ENCODE peak calls at places on chromosome 21, in eight cellular contexts. W, E, P, J, G, V, H and B are unnamed samples.

GRCh38 chr21:38478782-38479181 is 19.5 kb downstream of the ERG start:
- DNase-seq in V (no peak), J (no peak), H (peak; percentile 10), P (no peak), G (no peak), W (no peak), E (no peak), B (peak; percentile 73)

GRCh38 chr21:28832013-28832714 is 160.5 kb downstream of the LTN1 start:
- DNase-seq in V (no peak), G (no peak), H (peak; percentile 41), J (no peak), P (no peak), E (no peak), W (no peak), B (peak; percentile 34)

GRCh38 chr21:44065428-44065827 is 41.8 kb upstream of the PWP2 start:
- DNase-seq in P (no peak), J (no peak), E (no peak), W (no peak), G (no peak), H (peak; percentile 57), V (no peak), B (peak; percentile 85)

GRCh38 chr21:34284613-34285160 is 79.1 kb upstream of the KCNE2 start:
- DNase-seq in G (no peak), V (no peak), J (no peak), W (no peak), E (no peak), P (no peak), H (no peak), B (no peak)

GRCh38 chr21:39051561-39051949 is 131.7 kb downstream of the PSMG1 start:
- DNase-seq in J (no peak), E (peak; percentile 31), P (no peak), V (no peak), W (no peak), H (peak; percentile 88), G (no peak), B (no peak)

GRCh38 chr21:34795152-34796141 is 126.7 kb downstream of the CLIC6 start:
- DNase-seq in P (no peak), G (no peak), E (peak; percentile 52), H (peak; percentile 77), V (no peak), J (no peak), W (no peak), B (peak; percentile 92)

GRCh38 chr21:38126677-38127271 is 130.0 kb upstream of the KCNJ15 start:
- DNase-seq in J (peak; percentile 76), H (peak; percentile 33), G (no peak), V (peak; percentile 35), E (peak; percentile 7), W (peak; percentile 68), P (peak; percentile 8), B (peak; percentile 52)

GRCh38 chr21:35044128-35044527 is 5.0 kb downstream of the RUNX1 start:
- DNase-seq in H (no peak), J (no peak), G (no peak), V (no peak), P (no peak), W (no peak), E (no peak), B (no peak)

GRCh38 chr21:18318156-18318555 is 73.5 kb downstream of the CHODL start:
- DNase-seq in H (no peak), W (no peak), G (no peak), E (no peak), P (no peak), V (no peak), J (no peak), B (no peak)

GRCh38 chr21:37452222-37452621 is 85.6 kb downstream of the DYRK1A start:
- DNase-seq in G (peak; percentile 47), J (no peak), V (peak; percentile 31), H (peak; percentile 94), E (peak; percentile 68), W (no peak), P (no peak), B (peak; percentile 88)

GRCh38 chr21:34878940-34879339 is 170.2 kb downstream of the RUNX1 start:
- DNase-seq in H (no peak), V (no peak), W (no peak), J (no peak), G (no peak), P (no peak), E (no peak), B (no peak)

GRCh38 chr21:37041706-37042271 is 31.1 kb downstream of the PIGP start:
- DNase-seq in J (no peak), H (no peak), E (no peak), P (no peak), G (no peak), V (no peak), W (no peak), B (no peak)

GRCh38 chr21:35484856-35485255 is 435.8 kb upstream of the RUNX1 start:
- DNase-seq in H (no peak), G (no peak), E (no peak), W (no peak), P (no peak), V (no peak), J (no peak), B (no peak)

GRCh38 chr21:46424062-46424591 is 34.6 kb upstream of the DIP2A start:
- DNase-seq in V (no peak), W (no peak), E (no peak), J (no peak), P (no peak), H (no peak), G (no peak), B (no peak)

GRCh38 chr21:45192332-45192731 is 95.4 kb downstream of the POFUT2 start:
- DNase-seq in W (no peak), V (no peak), G (no peak), E (no peak), H (no peak), P (no peak), J (no peak), B (no peak)
- TF ChIP-seq CTCF in W (no peak), V (no peak), G (no peak), E (no peak), H (no peak), P (peak; percentile 7), J (no peak), B (no peak)

GRCh38 chr21:42533306-42533962 is 19.8 kb downstream of the SLC37A1 start:
- DNase-seq in V (no peak), E (no peak), P (no peak), G (no peak), J (no peak), H (no peak), W (no peak), B (no peak)
- H3K4me3 ChIP-seq in V (no peak overlapping the region), E (no peak overlapping the region), P (peak overlapping the region; percentile 7), G (peak overlapping the region; percentile 18), J (no peak overlapping the region), H (no peak overlapping the region), W (no peak overlapping the region), B (no peak overlapping the region)

GRCh38 chr21:32844653-32845443 is 73.3 kb upstream of the PAXBP1 start:
- DNase-seq in J (no peak), G (no peak), H (peak; percentile 43), W (no peak), V (no peak), P (no peak), E (no peak), B (peak; percentile 47)
- TF ChIP-seq CTCF in J (no peak), G (no peak), H (no peak), W (no peak), V (no peak), P (no peak), E (peak; percentile 37), B (no peak)

GRCh38 chr21:41666641-41667051 is 100.2 kb downstream of the RIPK4 start:
- DNase-seq in G (no peak), E (no peak), V (no peak), W (no peak), P (no peak), J (no peak), H (no peak), B (no peak)

GRCh38 chr21:41668686-41669532 is 97.9 kb downstream of the RIPK4 start:
- DNase-seq in G (no peak), V (no peak), W (no peak), H (no peak), P (no peak), E (no peak), J (no peak), B (no peak)

GRCh38 chr21:41668051-41668541 is 98.8 kb downstream of the RIPK4 start:
- DNase-seq in J (no peak), W (no peak), P (no peak), V (no peak), H (no peak), E (no peak), G (no peak), B (no peak)

GRCh38 chr21:41665766-41666595 is 100.9 kb downstream of the RIPK4 start:
- DNase-seq in H (no peak), E (no peak), V (no peak), G (no peak), W (no peak), P (no peak), J (no peak), B (no peak)

DNA sequence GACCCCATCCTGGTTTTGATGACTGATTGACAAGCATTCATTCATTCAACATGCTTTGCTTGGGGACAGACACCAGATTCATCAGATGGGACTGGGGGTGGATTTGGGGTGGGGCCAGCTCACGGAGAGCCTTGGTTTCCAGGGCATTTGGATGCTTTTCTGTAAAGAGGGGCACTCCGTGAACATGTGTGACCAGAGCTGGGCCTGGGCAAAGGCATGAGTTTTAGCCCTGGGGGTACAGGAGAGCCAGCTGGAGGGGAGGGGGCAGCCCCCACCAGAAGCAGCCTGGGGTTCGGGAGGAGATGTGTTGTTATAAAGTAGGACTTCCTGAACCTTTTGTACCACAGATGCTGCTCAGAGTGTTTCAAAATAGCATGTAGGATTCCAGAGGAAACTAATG is 99.7 kb downstream of the RIPK4 start:
- DNase-seq in V (no peak), E (no peak), H (no peak), G (no peak), J (no peak), P (no peak), W (no peak), B (no peak)
- H3K4me3 ChIP-seq in V (no peak overlapping the region), E (no peak overlapping the region), H (no peak overlapping the region), G (no peak overlapping the region), J (no peak overlapping the region), P (no peak overlapping the region), W (no peak overlapping the region), B (no peak overlapping the region)

DNA sequence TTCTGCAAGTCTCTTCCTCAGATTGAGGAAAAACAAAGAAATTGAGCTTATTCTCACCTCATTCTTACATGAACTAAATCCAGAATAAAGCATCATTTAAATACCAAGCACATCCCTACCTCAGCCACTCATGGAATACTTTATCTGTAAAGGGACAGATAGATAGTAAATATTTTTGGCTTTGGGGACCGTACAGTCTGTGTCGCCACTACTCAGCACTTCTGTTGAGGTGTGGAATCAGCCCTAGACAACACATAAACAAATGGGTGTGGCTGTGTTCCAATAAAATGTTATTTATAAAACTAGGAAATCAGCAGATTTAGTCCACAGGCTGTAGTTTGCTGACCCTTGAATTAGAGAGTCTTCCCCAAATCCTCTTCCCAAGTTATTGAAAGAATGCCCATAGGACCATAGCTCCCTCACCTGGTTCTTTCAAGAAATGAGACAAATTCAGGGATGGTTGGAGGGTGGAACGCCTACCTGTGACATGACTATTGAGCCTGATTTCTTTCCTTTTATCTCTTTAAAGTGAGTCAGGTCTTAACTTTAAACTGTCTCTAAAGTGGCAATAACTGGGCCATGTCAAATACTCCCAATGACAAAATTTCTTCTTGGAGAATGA is 878.5 kb downstream of the USP25 start:
- DNase-seq in H (no peak), E (no peak), J (no peak), V (no peak), P (no peak), G (no peak), W (no peak), B (peak; percentile 6)
- TF ChIP-seq CTCF in H (peak; percentile 26), E (peak; percentile 72), J (no peak), V (peak; percentile 42), P (no peak), G (no peak), W (no peak), B (peak; percentile 31)

GRCh38 chr21:41428311-41428710 is 2.3 kb downstream of the MX1 start:
- DNase-seq in H (no peak), G (no peak), J (no peak), P (no peak), V (no peak), E (no peak), W (no peak), B (no peak)
- H3K4me3 ChIP-seq in H (no peak overlapping the region), G (no peak overlapping the region), J (no peak overlapping the region), P (peak overlapping the region; percentile 97), V (no peak overlapping the region), E (no peak overlapping the region), W (no peak overlapping the region), B (no peak overlapping the region)